ENCODE peak calls at places on chromosomes 12 and 14, in nine cellular contexts. A, G, S, I, Y, O, M, P and V are unnamed samples.
A peak's percentile ranks its signal among the peaks of the same experiment; 100 is the strongest.

GRCh38 chr14:47917344-47917954 is 242.0 kb upstream of the MDGA2 start:
- DNase-seq in I (no peak), G (no peak), Y (no peak), S (peak; percentile 56), O (peak; percentile 9), M (no peak), P (peak; percentile 46), A (peak; percentile 77), V (peak; percentile 10)

GRCh38 chr14:57533214-57533613 is 39.6 kb upstream of the CCDC198 start:
- DNase-seq in P (no peak), G (no peak), M (no peak), A (peak; percentile 83), Y (no peak), S (no peak), O (peak; percentile 2), I (peak; percentile 4), V (peak; percentile 51)

GRCh38 chr12:63967358-63967757 is 122.9 kb downstream of the SRGAP1 start:
- DNase-seq in S (no peak), G (no peak), Y (no peak), I (peak; percentile 45), M (no peak), P (no peak), A (peak; percentile 68), O (no peak), V (peak; percentile 72)

GRCh38 chr12:3149505-3150307 is 72.5 kb downstream of the TSPAN9 start:
- DNase-seq in S (no peak), M (no peak), I (peak; percentile 21), A (no peak), P (no peak), Y (no peak), G (no peak), O (no peak), V (peak; percentile 33)

GRCh38 chr12:80714055-80714454 is 2.7 kb upstream of the MYF5 start:
- DNase-seq in G (no peak), O (no peak), Y (no peak), S (no peak), A (no peak), I (no peak), P (peak; percentile 60), M (no peak), V (peak; percentile 10)

GRCh38 chr14:106846218-106846617 is 1319.8 kb downstream of the TMEM121 start:
- DNase-seq in A (no peak), O (no peak), S (no peak), G (no peak), Y (no peak), I (no peak), P (no peak), M (no peak), V (no peak)

GRCh38 chr14:104993306-104993705 is 7.7 kb downstream of the CLBA1 start:
- DNase-seq in O (no peak), G (no peak), I (no peak), A (no peak), S (no peak), P (no peak), Y (no peak), M (no peak), V (no peak)

GRCh38 chr12:65005716-65006115 is 115.4 kb downstream of the WIF1 start:
- DNase-seq in I (no peak), A (no peak), S (no peak), O (no peak), G (no peak), M (no peak), P (peak; percentile 3), Y (no peak), V (no peak)

GRCh38 chr14:65840118-65840751 is 427.7 kb downstream of the FUT8 start:
- DNase-seq in A (no peak), M (no peak), O (no peak), G (no peak), S (no peak), P (peak; percentile 30), I (no peak), Y (no peak), V (no peak)

GRCh38 chr14:99592394-99592793 is 11.6 kb downstream of the CCDC85C start:
- DNase-seq in I (no peak), O (no peak), G (no peak), S (no peak), M (no peak), Y (no peak), P (no peak), A (no peak), V (no peak)

GRCh38 chr12:76037130-76038105 is 5.8 kb upstream of the PHLDA1 start:
- DNase-seq in I (peak; percentile 86), G (no peak), O (peak; percentile 48), M (no peak), Y (no peak), A (peak; percentile 85), P (peak; percentile 78), S (no peak), V (peak; percentile 91)

GRCh38 chr12:124567035-124567672 is at the start of gene NCOR2:
- DNase-seq in S (peak; percentile 72), I (no peak), Y (peak; percentile 93), G (no peak), A (peak; percentile 10), O (no peak), M (no peak), P (peak; percentile 56), V (no peak)

GRCh38 chr14:71361335-71361734 is 454.1 kb downstream of the PCNX1 start:
- DNase-seq in G (no peak), Y (no peak), P (no peak), I (no peak), S (no peak), O (no peak), A (peak; percentile 70), M (no peak), V (peak; percentile 54)

GRCh38 chr14:102584871-102585869 is 7.3 kb upstream of the RCOR1 start:
- DNase-seq in I (no peak), O (peak; percentile 53), S (peak; percentile 67), Y (no peak), P (peak; percentile 80), A (peak; percentile 58), G (no peak), M (no peak), V (no peak)

GRCh38 chr14:105528859-105529505 is 2.6 kb downstream of the TMEM121 start:
- DNase-seq in P (no peak), O (no peak), G (peak; percentile 65), Y (peak; percentile 89), I (no peak), A (no peak), M (no peak), S (no peak), V (no peak)

DNA sequence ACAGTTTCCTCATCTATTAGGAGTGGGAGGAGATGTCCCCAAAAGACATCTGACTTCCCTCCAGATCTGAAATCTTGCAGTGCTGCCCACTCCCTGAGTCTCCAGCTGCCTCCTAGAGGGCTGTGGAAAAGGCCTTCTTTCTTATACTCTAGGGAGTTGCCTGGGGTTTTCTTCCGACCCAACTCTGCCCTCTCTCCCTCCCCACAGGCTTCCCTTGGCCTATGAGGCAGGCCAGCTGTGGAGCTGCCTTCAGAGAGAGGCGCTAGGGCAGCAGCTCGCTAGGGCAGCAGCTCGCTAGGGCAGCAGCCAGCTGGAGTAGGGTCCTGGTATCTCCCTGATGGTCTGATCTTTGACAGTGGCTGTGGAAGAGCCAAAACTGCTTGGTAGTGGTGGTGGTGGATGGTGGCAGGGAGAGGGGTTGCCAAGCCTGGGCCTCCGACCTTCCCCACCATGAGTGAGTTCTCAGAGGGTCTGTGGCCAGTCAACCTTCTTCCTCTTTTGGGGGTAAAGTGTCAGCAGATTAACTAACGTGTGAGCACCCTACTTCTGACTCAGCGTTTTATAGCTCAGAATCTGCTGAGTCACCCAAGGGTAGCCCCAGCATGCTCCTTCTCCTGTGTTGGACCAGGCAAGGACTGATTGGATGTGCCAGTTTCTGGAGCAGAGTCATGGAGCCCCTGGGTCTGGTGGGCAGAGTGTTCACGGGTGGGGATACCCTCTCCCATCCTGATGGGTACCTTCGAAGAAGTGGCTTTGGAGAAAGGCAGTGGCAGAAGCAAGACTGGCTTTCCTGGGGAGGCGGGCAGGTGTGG is 2.3 kb downstream of the SLC48A1 start:
- DNase-seq in Y (no peak), P (no peak), G (no peak), M (no peak), O (no peak), A (peak; percentile 60), S (no peak), I (peak; percentile 50), V (peak; percentile 45)
- TF ChIP-seq CTCF in Y (no peak), P (peak; percentile 13), G (no peak), M (no peak), O (no peak), A (no peak), S (no peak), I (no peak), V (no peak)

GRCh38 chr12:29148065-29148957 is 767 bp upstream of the FAR2 start:
- DNase-seq in A (peak; percentile 55), G (no peak), P (no peak), Y (no peak), M (no peak), O (peak; percentile 77), I (peak; percentile 1), S (peak; percentile 51), V (peak; percentile 64)
- TF ChIP-seq CTCF in A (peak; percentile 62), G (no peak), P (peak; percentile 2), Y (no peak), M (no peak), O (no peak), I (no peak), S (no peak), V (no peak)

DNA sequence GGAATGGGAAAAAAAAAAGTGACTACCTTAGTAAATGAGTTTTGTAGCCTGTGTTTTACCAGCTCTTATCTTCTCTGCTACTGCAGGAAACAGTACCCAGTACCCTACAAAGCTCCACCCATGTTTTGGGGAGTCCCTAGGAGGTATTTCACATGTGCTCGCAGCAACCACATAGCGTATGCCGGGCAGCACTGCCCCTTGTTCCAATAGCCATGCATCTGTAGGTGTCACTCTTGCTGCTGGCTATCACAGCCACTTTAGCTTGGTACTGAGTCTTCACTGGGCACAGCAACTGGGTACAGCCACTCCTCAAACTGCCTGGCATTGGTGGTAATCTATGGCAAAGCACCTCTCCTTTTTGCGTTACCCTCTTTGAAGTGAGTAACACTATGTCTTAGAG is 2.0 kb upstream of the MDM1 start:
- DNase-seq in I (no peak), P (no peak), A (peak; percentile 28), G (no peak), S (no peak), Y (no peak), O (peak; percentile 27), M (no peak), V (no peak)
- TF ChIP-seq CTCF in I (no peak), P (no peak), A (peak; percentile 46), G (no peak), S (peak; percentile 46), Y (no peak), O (no peak), M (no peak), V (no peak)

DNA sequence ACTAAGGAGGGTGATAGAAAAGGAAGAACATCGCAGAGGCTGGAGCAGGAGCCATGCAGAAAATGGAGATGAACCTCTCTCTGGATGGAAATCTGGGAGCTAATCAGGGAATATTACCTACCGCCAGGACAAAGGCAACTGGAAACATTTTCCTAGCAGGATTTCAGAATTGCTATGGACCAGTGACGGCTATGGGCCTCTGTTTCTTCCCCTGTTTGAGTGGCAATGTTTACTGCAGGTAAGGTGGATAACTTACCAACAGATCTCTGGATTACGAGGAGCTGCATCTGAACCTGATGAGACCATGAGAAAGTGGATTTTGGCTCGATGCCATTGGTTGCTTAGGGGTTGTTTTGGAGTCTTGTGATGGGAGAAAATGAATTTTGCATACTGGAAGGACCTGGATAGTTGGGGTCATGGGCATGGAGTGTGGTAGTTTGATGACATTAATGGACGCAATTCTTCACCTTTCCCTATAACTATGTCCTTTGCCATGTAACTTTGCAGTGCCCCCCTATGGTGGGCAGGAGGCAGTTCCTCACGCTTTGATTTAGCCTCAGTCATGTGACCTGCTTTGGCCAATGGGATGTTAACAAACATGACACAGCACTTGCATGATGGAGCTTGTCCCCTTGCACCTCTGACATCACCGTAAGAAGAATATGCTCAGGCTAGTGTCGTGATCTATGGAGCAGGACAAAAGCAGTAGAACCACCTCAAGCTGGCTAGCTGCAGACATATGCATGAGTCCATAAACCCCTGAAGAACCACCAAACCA is 51.1 kb downstream of the CALM1 start:
- DNase-seq in S (no peak), Y (no peak), M (no peak), G (no peak), P (no peak), A (no peak), I (no peak), O (no peak), V (no peak)
- TF ChIP-seq CTCF in S (no peak), Y (no peak), M (no peak), G (no peak), P (no peak), A (peak; percentile 29), I (no peak), O (no peak), V (no peak)